ENCODE peak calls at places on chromosome 17, in ten cellular contexts. C, W, U, Z, B, D, R, X, O and K are unnamed samples.

GRCh38 chr17:83041305-83041704 is 38.1 kb upstream of the METRNL start:
- DNase-seq in C (no peak), W (peak; percentile 26), U (no peak), Z (no peak), B (no peak), D (no peak), R (no peak), X (no peak), O (no peak), K (no peak)

GRCh38 chr17:27236710-27237315 is 57.1 kb upstream of the WSB1 start:
- DNase-seq in C (no peak), W (peak; percentile 78), U (peak; percentile 58), Z (peak; percentile 84), B (no peak), D (peak; percentile 87), R (peak; percentile 98), X (no peak), O (peak; percentile 89), K (peak; percentile 72)

GRCh38 chr17:64767269-64767997 is 105.3 kb upstream of the SMURF2 start:
- DNase-seq in C (no peak), W (no peak), U (no peak), Z (no peak), B (peak; percentile 81), D (no peak), R (no peak), X (no peak), O (no peak), K (no peak)

GRCh38 chr17:28524476-28525415 is 18.6 kb downstream of the FOXN1 start:
- DNase-seq in C (no peak), W (peak; percentile 70), U (no peak), Z (peak; percentile 89), B (no peak), D (no peak), R (no peak), X (no peak), O (peak; percentile 61), K (peak; percentile 88)

GRCh38 chr17:15291674-15292361 is 26.7 kb upstream of the PMP22 start:
- DNase-seq in C (no peak), W (no peak), U (no peak), Z (peak; percentile 26), B (no peak), D (no peak), R (no peak), X (no peak), O (no peak), K (peak; percentile 60)

GRCh38 chr17:4968916-4969550 is 1.4 kb upstream of the SPAG7 start:
- DNase-seq in C (no peak), W (peak; percentile 49), U (peak; percentile 23), Z (no peak), B (no peak), D (peak; percentile 74), R (no peak), X (no peak), O (no peak), K (peak; percentile 83)

GRCh38 chr17:47987240-47987835 is 16.4 kb downstream of the CDK5RAP3 start:
- DNase-seq in C (no peak), W (no peak), U (no peak), Z (peak; percentile 73), B (no peak), D (peak; percentile 76), R (no peak), X (no peak), O (no peak), K (no peak)

GRCh38 chr17:66996926-66997325 is 32.4 kb downstream of the CACNG4 start:
- DNase-seq in C (no peak), W (no peak), U (no peak), Z (no peak), B (no peak), D (no peak), R (no peak), X (no peak), O (no peak), K (no peak)

DNA sequence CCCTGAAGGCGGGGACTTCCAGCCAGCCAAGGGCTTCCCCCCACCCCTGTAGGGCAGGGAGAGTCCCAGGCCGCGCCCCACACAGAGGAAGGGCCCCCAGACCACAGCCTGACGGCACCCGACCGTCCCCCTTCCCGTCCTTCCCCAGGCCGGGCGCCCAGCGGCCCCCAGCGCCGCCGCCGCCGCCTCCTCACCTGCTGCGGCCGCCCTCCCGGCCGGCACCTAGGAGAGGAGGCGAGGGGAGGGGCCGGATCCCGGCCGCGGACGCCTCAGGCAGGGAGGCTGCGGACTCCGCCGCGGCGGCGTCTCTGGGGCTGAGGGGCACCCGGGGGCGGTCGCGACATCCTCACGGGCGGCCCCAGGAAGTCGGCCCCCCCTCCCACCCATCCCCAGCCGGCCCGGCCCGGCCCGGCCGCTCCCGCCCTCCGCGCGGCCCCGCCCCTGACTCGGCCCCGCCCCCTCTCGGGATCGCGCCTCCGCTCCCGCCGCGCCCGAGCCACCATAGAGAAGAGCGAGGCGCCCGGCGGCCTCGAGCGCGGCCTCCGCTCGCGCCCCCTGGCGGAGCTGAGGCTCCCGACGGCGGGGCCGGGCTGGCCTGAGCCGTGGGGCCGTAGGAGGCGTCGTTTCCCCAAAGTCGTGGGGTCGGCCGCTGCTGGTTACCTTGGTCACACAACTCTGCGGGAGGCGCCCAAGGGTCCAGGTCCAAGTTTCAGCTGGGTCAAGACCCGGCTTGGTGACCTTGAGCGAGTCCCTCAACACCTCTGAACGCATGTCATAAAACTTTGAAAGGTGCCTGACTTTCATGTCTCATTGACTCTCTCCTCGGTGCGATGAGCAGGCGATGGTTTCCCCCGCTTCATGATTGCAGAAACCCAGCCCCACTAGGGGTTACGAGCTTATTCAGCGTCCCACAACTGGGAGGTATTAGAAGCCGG is 25.7 kb upstream of the RFFL start:
- DNase-seq in C (no peak), W (peak; percentile 86), U (peak; percentile 82), Z (peak; percentile 94), B (peak; percentile 94), D (peak; percentile 92), R (peak; percentile 75), X (no peak), O (peak; percentile 93), K (peak; percentile 94)
- TF ChIP-seq POLR2A in C (peak; percentile 87), W (no peak), U (peak; percentile 36), Z (no peak), B (peak; percentile 51), D (no peak), R (peak; percentile 51), X (peak; percentile 17), O (peak; percentile 10), K (peak; percentile 58)

DNA sequence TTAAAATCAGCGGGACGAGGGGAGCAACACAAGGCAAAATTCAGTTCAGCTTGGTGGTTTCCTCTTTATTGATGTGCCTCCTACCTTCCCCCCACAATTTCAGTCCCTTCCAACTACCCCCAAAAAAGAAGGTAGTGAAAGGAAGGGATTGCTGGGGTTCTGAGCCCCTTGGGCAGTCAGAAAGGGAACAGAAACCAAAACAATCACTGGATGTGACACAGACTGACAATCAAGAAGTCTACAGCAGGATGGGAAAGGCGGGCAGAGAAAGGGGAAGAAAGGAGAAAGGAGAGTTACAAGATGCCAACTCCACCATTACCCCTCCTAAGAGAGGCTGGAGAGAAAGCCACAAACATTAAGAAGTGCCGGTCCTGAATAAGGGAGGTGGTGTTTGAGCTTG is 1.1 kb upstream of the PHF23 start:
- DNase-seq in C (no peak), W (no peak), U (no peak), Z (no peak), B (no peak), D (no peak), R (no peak), X (no peak), O (no peak), K (no peak)
- H3K4me3 ChIP-seq in C (peak overlapping the region; percentile 83), W (peak overlapping the region; percentile 20), U (no peak overlapping the region), Z (peak overlapping the region; percentile 15), B (no peak overlapping the region), D (no peak overlapping the region), R (no peak overlapping the region), X (peak overlapping the region; percentile 19), O (no peak overlapping the region), K (no peak overlapping the region)

DNA sequence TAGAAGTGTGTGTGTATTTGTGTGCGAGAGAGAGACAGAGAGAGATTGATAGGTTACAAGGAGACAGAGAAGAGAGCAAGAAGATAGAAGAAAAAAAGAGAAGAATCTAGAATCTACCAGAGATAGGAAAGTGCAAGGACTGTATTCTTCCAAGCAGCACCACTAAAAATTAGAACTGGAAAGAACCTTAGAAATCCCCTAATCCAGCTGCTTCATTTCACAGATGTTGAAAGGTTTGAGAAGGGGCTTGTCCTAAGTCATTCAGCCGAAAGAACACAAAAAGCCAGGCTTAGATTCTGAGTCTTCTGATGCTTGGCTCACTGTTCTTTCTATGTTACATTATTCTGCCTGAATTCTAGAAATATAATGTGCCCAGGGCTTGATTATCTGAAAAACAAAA is 92.2 kb downstream of the HS3ST3A1 start:
- DNase-seq in C (no peak), W (no peak), U (no peak), Z (no peak), B (no peak), D (no peak), R (no peak), X (no peak), O (no peak), K (no peak)
- TF ChIP-seq EP300 in C (no peak), W (no peak), U (no peak), Z (no peak), B (no peak), D (no peak), R (no peak), X (no peak), O (no peak), K (no peak)

GRCh38 chr17:3887811-3888210 is 5.0 kb downstream of the CAMKK1 start:
- DNase-seq in C (no peak), W (no peak), U (no peak), Z (no peak), B (no peak), D (no peak), R (no peak), X (no peak), O (no peak), K (no peak)

GRCh38 chr17:3889613-3890012 is 3.2 kb downstream of the CAMKK1 start:
- DNase-seq in C (no peak), W (no peak), U (peak; percentile 30), Z (no peak), B (no peak), D (no peak), R (no peak), X (no peak), O (no peak), K (no peak)

GRCh38 chr17:3887394-3887793 is 5.5 kb downstream of the CAMKK1 start:
- DNase-seq in C (no peak), W (no peak), U (no peak), Z (no peak), B (no peak), D (no peak), R (no peak), X (no peak), O (no peak), K (no peak)

GRCh38 chr17:3890082-3890892 is 2.6 kb downstream of the CAMKK1 start:
- DNase-seq in C (no peak), W (peak; percentile 90), U (peak; percentile 73), Z (peak; percentile 41), B (no peak), D (peak; percentile 97), R (peak; percentile 36), X (no peak), O (peak; percentile 69), K (peak; percentile 67)

DNA sequence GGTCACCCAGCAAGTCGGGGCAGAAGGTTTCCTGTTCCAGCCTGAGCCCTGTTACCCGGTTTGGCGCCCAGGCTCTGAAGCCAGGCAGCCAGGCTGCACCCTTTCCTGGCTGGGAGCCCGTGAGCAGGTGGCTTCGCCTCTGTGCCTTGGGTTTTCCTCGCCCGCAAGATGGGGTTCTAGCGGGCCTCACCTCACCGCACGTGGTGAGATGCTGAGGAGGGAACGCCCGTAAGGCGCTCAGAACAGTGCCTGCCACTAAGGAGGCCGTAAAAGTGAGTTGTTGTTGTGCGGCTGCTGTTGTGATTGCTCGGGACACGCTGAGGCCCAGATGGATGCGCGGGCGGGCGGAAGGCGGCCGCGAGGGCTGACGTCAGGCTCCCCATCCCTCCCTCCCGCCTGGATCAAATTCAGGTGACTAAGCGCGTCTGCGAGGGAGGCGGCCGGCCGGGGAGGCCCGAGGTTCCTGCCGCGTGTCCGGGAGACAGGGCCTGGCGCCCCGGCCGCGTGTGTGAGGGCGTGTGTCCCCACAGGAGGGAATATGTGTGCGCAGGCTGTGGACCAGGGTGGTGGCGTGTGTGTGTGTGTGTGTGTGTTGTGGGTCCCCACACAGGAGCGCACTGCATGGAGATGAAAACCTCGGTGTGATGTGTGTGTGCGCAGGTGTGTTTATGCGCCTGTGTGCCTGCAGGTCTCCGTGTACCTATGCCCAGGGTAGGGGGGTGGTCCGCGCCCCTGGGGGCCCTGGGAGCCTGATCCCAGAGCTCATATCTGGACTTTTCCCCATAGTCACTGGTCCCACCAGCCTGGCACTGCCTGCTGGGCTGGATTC is 4.3 kb downstream of the CAMKK1 start:
- DNase-seq in C (no peak), W (no peak), U (peak; percentile 94), Z (peak; percentile 81), B (no peak), D (peak; percentile 97), R (peak; percentile 71), X (no peak), O (peak; percentile 85), K (peak; percentile 90)
- TF ChIP-seq POLR2A in C (no peak), W (no peak), U (peak; percentile 61), Z (no peak), B (no peak), D (no peak), R (peak; percentile 44), X (peak; percentile 41), O (peak; percentile 40), K (no peak)